ENCODE peak calls at places on chromosomes 16 and 17, in seven cellular contexts. E, Y, J, C, I, H and Z are unnamed samples.

GRCh38 chr17:77828749-77829539 is 129.6 kb upstream of the TNRC6C start:
- DNase-seq in E (no peak), Y (no peak), J (no peak), C (no peak), I (no peak), H (no peak), Z (no peak)

GRCh38 chr16:88430524-88431446 is 22.3 kb upstream of the ZFPM1 start:
- DNase-seq in E (no peak), Y (no peak), J (no peak), C (no peak), I (no peak), H (peak; percentile 29), Z (peak; percentile 28)

GRCh38 chr16:66081967-66082366 is 284.5 kb upstream of the CDH5 start:
- DNase-seq in E (peak; percentile 61), Y (peak; percentile 84), J (no peak), C (no peak), I (peak; percentile 16), H (peak; percentile 49), Z (no peak)

GRCh38 chr17:9647014-9647413 is 1.7 kb downstream of the USP43 start:
- DNase-seq in E (no peak), Y (no peak), J (no peak), C (no peak), I (no peak), H (no peak), Z (no peak)

GRCh38 chr16:86634290-86634689 is 55.9 kb downstream of the FOXL1 start:
- DNase-seq in E (no peak), Y (peak; percentile 36), J (no peak), C (no peak), I (peak; percentile 40), H (peak; percentile 33), Z (peak; percentile 32)

GRCh38 chr17:32658470-32659418 is 172.0 kb downstream of the CDK5R1 start:
- DNase-seq in E (no peak), Y (no peak), J (no peak), C (no peak), I (no peak), H (no peak), Z (no peak)

GRCh38 chr17:41462705-41463104 is 4.5 kb downstream of the KRT32 start:
- DNase-seq in E (no peak), Y (no peak), J (no peak), C (no peak), I (no peak), H (no peak), Z (no peak)

GRCh38 chr16:82061861-82062525 is 26.9 kb downstream of the HSD17B2 start:
- DNase-seq in E (peak; percentile 35), Y (peak; percentile 29), J (no peak), C (no peak), I (peak; percentile 37), H (peak; percentile 26), Z (peak; percentile 55)

GRCh38 chr16:80014241-80014939 is 413.9 kb upstream of the MAF start:
- DNase-seq in E (peak; percentile 92), Y (no peak), J (no peak), C (no peak), I (no peak), H (no peak), Z (no peak)

GRCh38 chr16:11233727-11234376 is 22.2 kb downstream of the SOCS1 start:
- DNase-seq in E (no peak), Y (peak; percentile 27), J (peak; percentile 87), C (no peak), I (no peak), H (no peak), Z (no peak)

GRCh38 chr16:85724936-85725335 is 26.0 kb downstream of the C16orf74 start:
- DNase-seq in E (no peak), Y (no peak), J (no peak), C (no peak), I (no peak), H (no peak), Z (no peak)

GRCh38 chr17:3474212-3474611 is 1.6 kb upstream of the ASPA start:
- DNase-seq in E (peak; percentile 21), Y (no peak), J (no peak), C (peak; percentile 24), I (peak; percentile 22), H (no peak), Z (no peak)